ENCODE peak calls at places on chromosomes 16 and 17, in nine cellular contexts. One of them, this sample, is unnamed.

GRCh38 chr16:77290451-77291110 is 91.4 kb downstream of the SYCE1L start:
- DNase-seq in AG04450: no peak
- DNase-seq in upper lobe of right lung: no peak
- DNase-seq in suprapubic skin: no peak
- DNase-seq in heart right ventricle: no peak
- DNase-seq in Peyer's patch: no peak
- DNase-seq in neuronal stem cell: no peak
- DNase-seq in tibial artery: no peak
- DNase-seq in right cardiac atrium: no peak
- DNase-seq in this sample: no peak

GRCh38 chr17:33730131-33730530 is 437.0 kb upstream of the ASIC2 start:
- DNase-seq in heart right ventricle: no peak
- DNase-seq in tibial artery: no peak
- DNase-seq in right cardiac atrium: no peak
- DNase-seq in Peyer's patch: no peak
- DNase-seq in suprapubic skin: no peak
- DNase-seq in upper lobe of right lung: no peak
- DNase-seq in neuronal stem cell: no peak
- DNase-seq in AG04450: no peak
- DNase-seq in this sample: no peak

GRCh38 chr17:45092932-45093430 is 31.9 kb downstream of the NMT1 start:
- DNase-seq in AG04450: peak; percentile 97
- DNase-seq in suprapubic skin: peak; percentile 92
- DNase-seq in upper lobe of right lung: peak; percentile 82
- DNase-seq in Peyer's patch: peak; percentile 29
- DNase-seq in right cardiac atrium: peak; percentile 90
- DNase-seq in neuronal stem cell: no peak
- DNase-seq in tibial artery: peak; percentile 95
- DNase-seq in heart right ventricle: peak; percentile 74
- DNase-seq in this sample: peak; percentile 98

GRCh38 chr16:711548-712320 is 3.2 kb upstream of the METRN start:
- DNase-seq in neuronal stem cell: no peak
- DNase-seq in Peyer's patch: peak; percentile 68
- DNase-seq in heart right ventricle: peak; percentile 88
- DNase-seq in right cardiac atrium: peak; percentile 94
- DNase-seq in suprapubic skin: no peak
- DNase-seq in AG04450: no peak
- DNase-seq in upper lobe of right lung: peak; percentile 92
- DNase-seq in tibial artery: peak; percentile 57
- DNase-seq in this sample: no peak

GRCh38 chr17:73958453-73958852 is 245.0 kb upstream of the RPL38 start:
- DNase-seq in upper lobe of right lung: no peak
- DNase-seq in AG04450: no peak
- DNase-seq in heart right ventricle: no peak
- DNase-seq in neuronal stem cell: no peak
- DNase-seq in Peyer's patch: no peak
- DNase-seq in suprapubic skin: no peak
- DNase-seq in tibial artery: no peak
- DNase-seq in right cardiac atrium: no peak
- DNase-seq in this sample: no peak

GRCh38 chr16:53054670-53055485 is at the start of gene CHD9:
- DNase-seq in heart right ventricle: peak; percentile 88
- DNase-seq in suprapubic skin: peak; percentile 90
- DNase-seq in AG04450: peak; percentile 55
- DNase-seq in tibial artery: peak; percentile 80
- DNase-seq in Peyer's patch: peak; percentile 80
- DNase-seq in neuronal stem cell: peak; percentile 89
- DNase-seq in right cardiac atrium: peak; percentile 94
- DNase-seq in upper lobe of right lung: peak; percentile 92
- DNase-seq in this sample: peak; percentile 91

GRCh38 chr17:81635431-81635830 is 1.5 kb downstream of the NPLOC4 start:
- DNase-seq in tibial artery: no peak
- DNase-seq in Peyer's patch: no peak
- DNase-seq in upper lobe of right lung: no peak
- DNase-seq in right cardiac atrium: no peak
- DNase-seq in heart right ventricle: no peak
- DNase-seq in AG04450: no peak
- DNase-seq in neuronal stem cell: no peak
- DNase-seq in suprapubic skin: no peak
- DNase-seq in this sample: no peak

GRCh38 chr17:62109378-62109902 is 44.4 kb upstream of the MED13 start:
- DNase-seq in suprapubic skin: no peak
- DNase-seq in heart right ventricle: no peak
- DNase-seq in neuronal stem cell: peak; percentile 18
- DNase-seq in Peyer's patch: peak; percentile 45
- DNase-seq in tibial artery: no peak
- DNase-seq in upper lobe of right lung: peak; percentile 83
- DNase-seq in AG04450: peak; percentile 10
- DNase-seq in right cardiac atrium: no peak
- DNase-seq in this sample: no peak

GRCh38 chr16:71359431-71359830 is 908 bp downstream of the CALB2 start:
- DNase-seq in AG04450: no peak
- DNase-seq in heart right ventricle: no peak
- DNase-seq in neuronal stem cell: no peak
- DNase-seq in Peyer's patch: no peak
- DNase-seq in right cardiac atrium: no peak
- DNase-seq in upper lobe of right lung: no peak
- DNase-seq in tibial artery: no peak
- DNase-seq in suprapubic skin: no peak
- DNase-seq in this sample: no peak

GRCh38 chr16:1561836-1562235 is 28.4 kb downstream of the TMEM204 start:
- DNase-seq in suprapubic skin: no peak
- DNase-seq in Peyer's patch: no peak
- DNase-seq in upper lobe of right lung: no peak
- DNase-seq in AG04450: no peak
- DNase-seq in neuronal stem cell: no peak
- DNase-seq in right cardiac atrium: no peak
- DNase-seq in heart right ventricle: no peak
- DNase-seq in tibial artery: no peak
- DNase-seq in this sample: no peak

DNA sequence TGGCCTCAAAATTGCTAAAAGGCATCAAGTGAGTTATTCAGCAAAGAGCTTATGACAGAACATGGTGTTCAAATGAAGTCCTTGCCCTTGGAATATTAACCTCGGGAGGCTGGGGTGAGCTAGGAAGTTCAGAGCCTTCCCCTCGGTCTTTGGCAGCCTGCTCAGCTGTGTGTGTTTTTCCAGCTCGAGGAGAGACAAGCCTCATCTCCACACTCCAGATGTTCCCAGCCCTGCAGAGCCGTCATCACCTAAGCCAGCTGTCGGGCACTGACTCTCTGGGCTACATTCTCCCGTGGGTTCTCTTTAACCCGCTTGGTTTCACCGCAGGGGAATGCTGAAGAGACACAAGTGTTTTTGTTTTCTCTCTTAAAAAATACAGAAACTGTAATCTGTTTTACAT is 47.1 kb downstream of the IRX3 start:
- DNase-seq in Peyer's patch: no peak
- DNase-seq in suprapubic skin: peak; percentile 79
- DNase-seq in tibial artery: peak; percentile 31
- DNase-seq in right cardiac atrium: peak; percentile 78
- DNase-seq in neuronal stem cell: no peak
- DNase-seq in upper lobe of right lung: no peak
- DNase-seq in AG04450: no peak
- DNase-seq in heart right ventricle: peak; percentile 37
- DNase-seq in this sample: no peak
- H3K27ac ChIP-seq in Peyer's patch: no peak overlapping the region
- H3K27ac ChIP-seq in suprapubic skin: no peak overlapping the region
- H3K27ac ChIP-seq in tibial artery: peak overlapping the region; percentile 13
- H3K27ac ChIP-seq in right cardiac atrium: no peak overlapping the region
- H3K27ac ChIP-seq in neuronal stem cell: no peak overlapping the region
- H3K27ac ChIP-seq in upper lobe of right lung: no peak overlapping the region
- H3K27ac ChIP-seq in AG04450: no peak overlapping the region
- H3K27ac ChIP-seq in heart right ventricle: peak overlapping the region; percentile 46
- H3K27ac ChIP-seq in this sample: no peak overlapping the region

DNA sequence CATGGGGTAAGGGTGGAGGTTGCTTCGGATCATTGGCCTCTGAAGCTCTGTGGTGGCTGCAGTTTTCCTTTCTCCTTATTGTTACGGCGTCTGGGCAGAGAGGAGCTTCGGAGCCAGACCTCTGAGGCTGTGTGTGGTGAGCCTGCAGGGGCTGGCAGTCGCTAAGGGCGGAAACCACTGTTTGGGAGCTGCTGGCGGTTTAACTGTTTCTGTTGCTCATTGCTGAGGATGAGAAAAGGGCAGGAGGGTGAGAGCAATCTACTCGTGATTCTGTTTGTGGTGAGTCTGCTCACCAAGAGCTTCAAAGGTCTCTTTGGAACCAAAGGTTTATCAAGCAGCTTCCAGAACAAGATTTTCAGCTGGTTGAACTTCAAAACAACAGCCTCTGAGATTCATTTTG is 143.9 kb downstream of the ANKFN1 start:
- DNase-seq in Peyer's patch: no peak
- DNase-seq in neuronal stem cell: no peak
- DNase-seq in tibial artery: no peak
- DNase-seq in heart right ventricle: no peak
- DNase-seq in AG04450: peak; percentile 15
- DNase-seq in suprapubic skin: no peak
- DNase-seq in upper lobe of right lung: no peak
- DNase-seq in right cardiac atrium: no peak
- DNase-seq in this sample: no peak
- H3K4me3 ChIP-seq in Peyer's patch: no peak overlapping the region
- H3K4me3 ChIP-seq in neuronal stem cell: no peak overlapping the region
- H3K4me3 ChIP-seq in tibial artery: no peak overlapping the region
- H3K4me3 ChIP-seq in heart right ventricle: no peak overlapping the region
- H3K4me3 ChIP-seq in AG04450: peak overlapping the region; percentile 5
- H3K4me3 ChIP-seq in suprapubic skin: no peak overlapping the region
- H3K4me3 ChIP-seq in upper lobe of right lung: no peak overlapping the region
- H3K4me3 ChIP-seq in right cardiac atrium: no peak overlapping the region
- H3K4me3 ChIP-seq in this sample: no peak overlapping the region

GRCh38 chr17:76417499-76418143 is 33.2 kb downstream of the SPHK1 start:
- DNase-seq in right cardiac atrium: no peak
- DNase-seq in neuronal stem cell: no peak
- DNase-seq in heart right ventricle: no peak
- DNase-seq in AG04450: no peak
- DNase-seq in suprapubic skin: no peak
- DNase-seq in tibial artery: no peak
- DNase-seq in Peyer's patch: no peak
- DNase-seq in upper lobe of right lung: peak; percentile 30
- DNase-seq in this sample: no peak
- H3K27ac ChIP-seq in right cardiac atrium: no peak overlapping the region
- H3K27ac ChIP-seq in neuronal stem cell: no peak overlapping the region
- H3K27ac ChIP-seq in heart right ventricle: peak overlapping the region; percentile 10
- H3K27ac ChIP-seq in AG04450: no peak overlapping the region
- H3K27ac ChIP-seq in suprapubic skin: no peak overlapping the region
- H3K27ac ChIP-seq in tibial artery: no peak overlapping the region
- H3K27ac ChIP-seq in Peyer's patch: no peak overlapping the region
- H3K27ac ChIP-seq in upper lobe of right lung: no peak overlapping the region
- H3K27ac ChIP-seq in this sample: no peak overlapping the region

GRCh38 chr16:50195276-50195675 is 42.2 kb downstream of the TENT4B start:
- DNase-seq in Peyer's patch: no peak
- DNase-seq in heart right ventricle: no peak
- DNase-seq in right cardiac atrium: no peak
- DNase-seq in suprapubic skin: no peak
- DNase-seq in tibial artery: no peak
- DNase-seq in neuronal stem cell: no peak
- DNase-seq in upper lobe of right lung: no peak
- DNase-seq in AG04450: no peak
- DNase-seq in this sample: no peak
- H3K4me3 ChIP-seq in Peyer's patch: no peak overlapping the region
- H3K4me3 ChIP-seq in heart right ventricle: no peak overlapping the region
- H3K4me3 ChIP-seq in right cardiac atrium: no peak overlapping the region
- H3K4me3 ChIP-seq in suprapubic skin: no peak overlapping the region
- H3K4me3 ChIP-seq in tibial artery: no peak overlapping the region
- H3K4me3 ChIP-seq in neuronal stem cell: no peak overlapping the region
- H3K4me3 ChIP-seq in upper lobe of right lung: no peak overlapping the region
- H3K4me3 ChIP-seq in AG04450: peak overlapping the region; percentile 18
- H3K4me3 ChIP-seq in this sample: no peak overlapping the region

GRCh38 chr16:4361033-4361943 is 10.2 kb upstream of the PAM16 start:
- DNase-seq in Peyer's patch: no peak
- DNase-seq in heart right ventricle: peak; percentile 9
- DNase-seq in suprapubic skin: no peak
- DNase-seq in neuronal stem cell: no peak
- DNase-seq in right cardiac atrium: peak; percentile 48
- DNase-seq in tibial artery: no peak
- DNase-seq in AG04450: no peak
- DNase-seq in upper lobe of right lung: no peak
- DNase-seq in this sample: no peak

GRCh38 chr16:4359914-4360313 is 8.8 kb upstream of the PAM16 start:
- DNase-seq in suprapubic skin: no peak
- DNase-seq in right cardiac atrium: no peak
- DNase-seq in heart right ventricle: no peak
- DNase-seq in neuronal stem cell: no peak
- DNase-seq in Peyer's patch: no peak
- DNase-seq in upper lobe of right lung: no peak
- DNase-seq in tibial artery: no peak
- DNase-seq in AG04450: no peak
- DNase-seq in this sample: no peak

GRCh38 chr16:4361944-4362311 is 9.7 kb upstream of the VASN start:
- DNase-seq in tibial artery: no peak
- DNase-seq in heart right ventricle: no peak
- DNase-seq in AG04450: no peak
- DNase-seq in right cardiac atrium: no peak
- DNase-seq in Peyer's patch: no peak
- DNase-seq in upper lobe of right lung: no peak
- DNase-seq in neuronal stem cell: no peak
- DNase-seq in suprapubic skin: no peak
- DNase-seq in this sample: no peak

GRCh38 chr16:4358831-4359561 is 7.9 kb upstream of the PAM16 start:
- DNase-seq in suprapubic skin: no peak
- DNase-seq in neuronal stem cell: peak; percentile 72
- DNase-seq in AG04450: no peak
- DNase-seq in tibial artery: no peak
- DNase-seq in right cardiac atrium: peak; percentile 88
- DNase-seq in heart right ventricle: peak; percentile 78
- DNase-seq in upper lobe of right lung: peak; percentile 87
- DNase-seq in Peyer's patch: peak; percentile 65
- DNase-seq in this sample: no peak

GRCh38 chr16:4360538-4361021 is 9.5 kb upstream of the PAM16 start:
- DNase-seq in upper lobe of right lung: no peak
- DNase-seq in right cardiac atrium: peak; percentile 57
- DNase-seq in Peyer's patch: no peak
- DNase-seq in tibial artery: no peak
- DNase-seq in suprapubic skin: no peak
- DNase-seq in AG04450: no peak
- DNase-seq in heart right ventricle: peak; percentile 11
- DNase-seq in neuronal stem cell: no peak
- DNase-seq in this sample: no peak
- H3K27ac ChIP-seq in upper lobe of right lung: no peak overlapping the region
- H3K27ac ChIP-seq in right cardiac atrium: no peak overlapping the region
- H3K27ac ChIP-seq in Peyer's patch: no peak overlapping the region
- H3K27ac ChIP-seq in tibial artery: no peak overlapping the region
- H3K27ac ChIP-seq in suprapubic skin: no peak overlapping the region
- H3K27ac ChIP-seq in AG04450: no peak overlapping the region
- H3K27ac ChIP-seq in heart right ventricle: no peak overlapping the region
- H3K27ac ChIP-seq in neuronal stem cell: peak overlapping the region; percentile 32
- H3K27ac ChIP-seq in this sample: no peak overlapping the region

GRCh38 chr17:42286411-42287295 is 1.6 kb upstream of the STAT5A start:
- DNase-seq in tibial artery: peak; percentile 69
- DNase-seq in Peyer's patch: no peak
- DNase-seq in upper lobe of right lung: peak; percentile 61
- DNase-seq in AG04450: no peak
- DNase-seq in right cardiac atrium: peak; percentile 81
- DNase-seq in neuronal stem cell: no peak
- DNase-seq in heart right ventricle: peak; percentile 34
- DNase-seq in suprapubic skin: peak; percentile 87
- DNase-seq in this sample: no peak
- H3K4me3 ChIP-seq in tibial artery: peak overlapping the region; percentile 93
- H3K4me3 ChIP-seq in Peyer's patch: peak overlapping the region; percentile 77
- H3K4me3 ChIP-seq in upper lobe of right lung: peak overlapping the region; percentile 71
- H3K4me3 ChIP-seq in AG04450: no peak overlapping the region
- H3K4me3 ChIP-seq in right cardiac atrium: no peak overlapping the region
- H3K4me3 ChIP-seq in neuronal stem cell: no peak overlapping the region
- H3K4me3 ChIP-seq in heart right ventricle: peak overlapping the region; percentile 66
- H3K4me3 ChIP-seq in suprapubic skin: peak overlapping the region; percentile 70
- H3K4me3 ChIP-seq in this sample: peak overlapping the region; percentile 61